ENCODE peak calls at places on chromosomes 3 and 15, in seven cellular contexts. G is heart left ventricle; E is stomach; H is left ventricle myocardium inferior; S is aorta; U is cardiac muscle cell; J is CD8-positive, alpha-beta memory T cell. T is an unnamed sample. For H3K9me3 and H3K4me1, the result is how much of the 10 kb centered on the place peaks cover.

GRCh38 chr3:191361456-191361855 is 31.1 kb upstream of the UTS2B start:
- DNase-seq in E (no peak), G (no peak), S (no peak), H (no peak), J (no peak), U (no peak), T (no peak)

GRCh38 chr3:126345231-126345630 is 12.0 kb downstream of the KLF15 start:
- DNase-seq in U (no peak), E (no peak), H (no peak), G (no peak), S (no peak), J (no peak), T (no peak)

GRCh38 chr3:37935756-37936666 is 54.6 kb upstream of the VILL start:
- DNase-seq in S (no peak), J (no peak), H (no peak), G (no peak), U (peak), E (peak), T (no peak)

GRCh38 chr3:63656791-63657190 is 4.3 kb downstream of the SNTN start:
- DNase-seq in U (no peak), E (no peak), G (no peak), H (no peak), S (no peak), J (no peak), T (no peak)

GRCh38 chr3:14123308-14124222 is 1.1 kb downstream of the CHCHD4 start:
- DNase-seq in H (no peak), E (no peak), J (no peak), U (no peak), S (no peak), G (no peak), T (no peak)

GRCh38 chr3:110391045-110391444 is 680.6 kb upstream of the NECTIN3 start:
- DNase-seq in U (no peak), J (no peak), S (no peak), G (no peak), E (no peak), H (no peak), T (no peak)

GRCh38 chr3:61956236-61956635 is 394.9 kb downstream of the PTPRG start:
- DNase-seq in U (peak), E (no peak), S (no peak), G (no peak), J (no peak), H (no peak), T (no peak)

GRCh38 chr3:101377209-101377608 is 56.8 kb upstream of the IMPG2 start:
- DNase-seq in G (no peak), J (no peak), H (no peak), S (no peak), U (no peak), E (no peak), T (no peak)

GRCh38 chr15:35603298-35603697 is 57.3 kb upstream of the DPH6 start:
- DNase-seq in E (no peak), H (no peak), G (no peak), U (peak), J (no peak), S (no peak), T (no peak)

GRCh38 chr3:130686833-130687232 is 59.8 kb downstream of the PIK3R4 start:
- DNase-seq in J (no peak), E (no peak), S (no peak), G (no peak), H (no peak), U (no peak), T (no peak)

GRCh38 chr3:25448750-25449684 is 21.0 kb downstream of the RARB start:
- DNase-seq in S (peak), G (peak), U (peak), J (no peak), H (peak), E (peak), T (no peak)

GRCh38 chr15:60004846-60005351 is 788 bp downstream of the FOXB1 start:
- DNase-seq in E (no peak), U (peak), H (no peak), J (no peak), G (no peak), S (no peak), T (no peak)

GRCh38 chr3:14520149-14520548 is 20.0 kb downstream of the GRIP2 start:
- DNase-seq in G (no peak), U (no peak), H (no peak), S (no peak), E (no peak), J (no peak), T (no peak)

GRCh38 chr15:45326776-45327175 is 51.6 kb downstream of the GATM start:
- DNase-seq in J (no peak), H (no peak), G (no peak), E (no peak), S (no peak), U (no peak), T (no peak)

GRCh38 chr3:184377374-184377773 is 633 bp downstream of the THPO start:
- DNase-seq in J (no peak), G (no peak), S (no peak), U (no peak), H (no peak), E (no peak), T (no peak)

GRCh38 chr15:100484419-100484818 is 44.3 kb downstream of the CERS3 start:
- DNase-seq in G (no peak), E (no peak), J (no peak), S (no peak), U (no peak), H (no peak), T (no peak)

GRCh38 chr3:11206316-11206715 is 52.0 kb downstream of the HRH1 start:
- DNase-seq in J (no peak), S (no peak), G (no peak), E (no peak), U (no peak), H (no peak), T (no peak)

GRCh38 chr3:174441588-174442316 is 417.4 kb upstream of the NAALADL2 start:
- DNase-seq in J (no peak), S (no peak), U (peak), H (no peak), G (no peak), E (no peak), T (no peak)

GRCh38 chr3:46705751-46706572 is 4.8 kb downstream of the TMIE start:
- DNase-seq in J (no peak), S (peak), U (peak), H (peak), E (no peak), G (peak), T (no peak)

GRCh38 chr15:85716261-85716660 is 78.5 kb downstream of the KLHL25 start:
- DNase-seq in S (no peak), J (no peak), H (no peak), G (peak), U (no peak), E (no peak), T (no peak)

GRCh38 chr3:128152419-128153155 is 694 bp upstream of the EEFSEC start:
- DNase-seq in U (no peak), H (no peak), E (no peak), J (no peak), S (no peak), G (no peak), T (no peak)

GRCh38 chr3:172595648-172596393 is 72.6 kb upstream of the TNFSF10 start:
- DNase-seq in J (no peak), E (peak), S (no peak), U (peak), H (no peak), G (no peak), T (no peak)

GRCh38 chr3:123026551-123027291 is 842 bp downstream of the SEMA5B start:
- DNase-seq in S (peak), E (peak), U (no peak), H (peak), J (no peak), G (peak), T (no peak)

GRCh38 chr3:8325306-8325705 is 176.3 kb upstream of the LMCD1 start:
- DNase-seq in S (no peak), H (no peak), G (no peak), J (no peak), E (no peak), U (peak), T (no peak)

GRCh38 chr3:168024537-168024941 is 71.2 kb downstream of the GOLIM4 start:
- DNase-seq in U (peak), G (peak), E (no peak), H (no peak), J (no peak), S (no peak), T (no peak)

GRCh38 chr3:184322731-184323487 is 8.5 kb downstream of the EIF4G1 start:
- DNase-seq in H (no peak), G (peak), J (no peak), E (no peak), U (peak), S (peak), T (no peak)

GRCh38 chr3:8658326-8659212 is 14.0 kb upstream of the SSUH2 start:
- DNase-seq in S (peak), H (peak), J (no peak), U (peak), G (peak), E (peak), T (no peak)

GRCh38 chr15:94105760-94106159 is 125.6 kb upstream of the MCTP2 start:
- DNase-seq in G (no peak), U (no peak), S (no peak), H (no peak), J (no peak), E (no peak), T (no peak)

GRCh38 chr3:190320594-190321362 is 1.5 kb downstream of the CLDN1 start:
- DNase-seq in S (no peak), U (no peak), J (no peak), H (no peak), E (no peak), G (no peak), T (no peak)

GRCh38 chr3:148330486-148330885 is 367.2 kb upstream of the AGTR1 start:
- DNase-seq in G (no peak), H (no peak), J (no peak), S (no peak), U (no peak), E (no peak), T (no peak)

GRCh38 chr15:39599871-39600270 is 19.0 kb downstream of the THBS1 start:
- DNase-seq in H (no peak), J (no peak), E (no peak), G (no peak), S (no peak), U (peak), T (no peak)

GRCh38 chr3:14403636-14404395 is 1.4 kb downstream of the SLC6A6 start:
- DNase-seq in U (no peak), E (peak), G (peak), J (no peak), H (peak), S (peak), T (no peak)

GRCh38 chr3:31721709-31722108 is 189.0 kb downstream of the STT3B start:
- DNase-seq in H (no peak), J (no peak), S (no peak), U (no peak), G (no peak), E (no peak), T (no peak)

GRCh38 chr15:40256642-40257235 is 17.9 kb downstream of the PAK6 start:
- DNase-seq in U (peak), G (no peak), H (no peak), J (no peak), S (peak), E (no peak), T (no peak)

GRCh38 chr3:61848885-61849284 is 287.5 kb downstream of the PTPRG start:
- DNase-seq in J (no peak), S (no peak), H (no peak), G (no peak), U (peak), E (no peak), T (no peak)

GRCh38 chr3:37293646-37294045 is 119.3 kb upstream of the LRRFIP2 start:
- DNase-seq in E (no peak), J (no peak), G (no peak), S (no peak), U (no peak), H (no peak), T (no peak)

GRCh38 chr15:62060896-62061280 is 641 bp upstream of the VPS13C start:
- DNase-seq in S (no peak), J (no peak), E (no peak), U (no peak), H (no peak), G (no peak), T (no peak)

GRCh38 chr3:30282052-30282708 is 324.2 kb upstream of the TGFBR2 start:
- DNase-seq in H (no peak), G (peak), E (no peak), J (no peak), S (no peak), U (peak), T (peak)

GRCh38 chr3:151614-152189 is 44.9 kb upstream of the CHL1 start:
- DNase-seq in S (no peak), G (no peak), E (no peak), J (no peak), U (no peak), H (no peak), T (no peak)
- H3K4me3 ChIP-seq in S (no peak), G (no peak), E (no peak), J (no peak), U (no peak), H (no peak), T (no peak)

DNA sequence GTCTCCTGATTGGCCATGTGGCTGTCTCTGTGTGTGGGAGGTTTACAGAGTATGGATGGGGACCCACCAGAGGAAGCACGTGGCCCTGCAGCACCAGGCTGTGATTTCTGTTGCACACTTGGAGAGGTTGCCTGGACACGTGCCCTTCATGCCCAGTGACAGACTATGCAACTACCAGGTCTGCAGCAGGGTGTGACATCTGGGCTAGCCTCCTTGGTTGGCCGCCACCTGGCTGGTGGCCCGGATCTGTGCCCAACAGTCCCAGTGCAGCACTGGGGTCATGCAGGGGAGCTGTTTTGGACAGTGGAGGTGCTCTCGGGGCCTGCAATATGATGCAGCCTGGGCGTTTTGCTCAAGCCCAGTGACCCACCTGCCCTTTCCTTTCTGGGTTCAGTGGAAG is 212.5 kb downstream of the UBE3A start:
- DNase-seq in S (no peak), H (peak), G (peak), J (no peak), U (no peak), E (no peak), T (no peak)
- H3K9me3 ChIP-seq in S (under half), H (under half), G (under half), J (under half), U (under half), E (under half), T (under half)

GRCh38 chr3:57959407-57960173 is 48.6 kb upstream of the FLNB start:
- DNase-seq in E (no peak), J (no peak), S (peak), U (peak), H (no peak), G (peak), T (no peak)
- H3K4me1 ChIP-seq in E (under half), J (under half), S (under half), U (under half), H (under half), G (under half), T (under half)

DNA sequence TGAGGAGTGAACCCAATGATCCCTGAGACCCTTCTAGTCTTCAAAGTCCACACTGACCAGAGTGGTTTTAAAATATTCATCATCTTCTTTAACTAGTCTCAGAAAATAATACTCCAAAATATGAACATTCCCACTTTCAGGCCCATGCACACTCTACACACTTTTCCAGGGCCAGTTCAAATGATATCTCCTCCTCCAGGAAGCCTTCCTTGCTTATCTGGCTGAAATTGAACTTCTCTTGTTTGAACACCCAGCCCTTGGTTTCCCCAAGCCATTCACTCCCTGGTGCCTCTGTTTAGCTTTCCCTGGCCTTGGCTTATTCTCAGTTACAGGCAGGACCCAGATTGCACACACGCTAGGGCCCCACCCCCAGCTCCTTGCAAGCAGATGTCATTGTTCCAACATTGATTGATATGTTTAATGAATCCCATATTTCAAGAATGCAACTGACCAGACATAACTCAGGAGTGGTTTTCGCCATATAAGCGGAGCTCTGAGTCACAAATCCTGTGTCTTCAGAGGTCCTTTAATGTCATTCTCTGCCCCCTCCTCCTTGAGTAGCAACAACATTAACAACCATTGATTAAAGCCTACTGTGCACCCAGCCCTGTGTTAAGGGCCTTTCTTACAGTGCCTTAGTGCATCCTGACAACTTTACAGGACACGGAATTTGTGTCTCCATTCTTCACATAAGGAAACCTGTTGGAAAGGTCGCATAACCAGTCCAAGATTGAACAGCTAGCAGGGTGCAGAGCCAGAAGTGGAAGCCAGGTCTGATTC is 2.1 kb downstream of the ITGA11 start:
- DNase-seq in H (no peak), E (no peak), S (no peak), U (no peak), G (no peak), J (no peak), T (no peak)
- H3K4me3 ChIP-seq in H (peak), E (no peak), S (peak), U (no peak), G (no peak), J (no peak), T (no peak)

GRCh38 chr3:94117729-94118128 is 54.9 kb downstream of the NSUN3 start:
- DNase-seq in E (no peak), G (no peak), J (no peak), S (no peak), H (no peak), U (no peak), T (no peak)
- H3K9me3 ChIP-seq in E (under half), G (under half), J (under half), S (under half), H (under half), U (under half), T (under half)

GRCh38 chr3:125117631-125118191 is 61.9 kb upstream of the HEG1 start:
- DNase-seq in H (no peak), S (no peak), U (no peak), E (no peak), G (no peak), J (no peak), T (no peak)

GRCh38 chr3:125119752-125120369 is 64.1 kb upstream of the HEG1 start:
- DNase-seq in E (no peak), H (no peak), S (no peak), G (no peak), J (no peak), U (peak), T (no peak)

GRCh38 chr3:125118600-125118999 is 62.8 kb upstream of the HEG1 start:
- DNase-seq in S (no peak), H (no peak), U (no peak), G (no peak), E (no peak), J (no peak), T (no peak)

GRCh38 chr3:125121246-125122010 is 65.6 kb upstream of the HEG1 start:
- DNase-seq in U (no peak), E (no peak), S (no peak), H (no peak), G (no peak), J (no peak), T (no peak)

GRCh38 chr3:125120370-125121122 is 64.7 kb upstream of the HEG1 start:
- DNase-seq in S (no peak), U (peak), J (no peak), E (no peak), G (no peak), H (no peak), T (peak)
- H3K4me1 ChIP-seq in S (under half), U (under half), J (under half), E (under half), G (under half), H (under half), T (under half)

GRCh38 chr3:187750513-187751123 is 5.3 kb upstream of the BCL6 start:
- DNase-seq in E (peak), H (no peak), S (no peak), J (no peak), G (no peak), U (peak), T (no peak)

GRCh38 chr3:187747506-187747905 is 2.2 kb upstream of the BCL6 start:
- DNase-seq in G (no peak), S (no peak), E (no peak), U (no peak), H (no peak), J (no peak), T (no peak)

GRCh38 chr3:187748050-187748481 is 2.8 kb upstream of the BCL6 start:
- DNase-seq in G (peak), H (peak), J (peak), S (peak), E (peak), U (peak), T (no peak)

GRCh38 chr3:187746479-187747335 is 1.4 kb upstream of the BCL6 start:
- DNase-seq in E (no peak), J (no peak), S (no peak), U (peak), G (no peak), H (no peak), T (no peak)

DNA sequence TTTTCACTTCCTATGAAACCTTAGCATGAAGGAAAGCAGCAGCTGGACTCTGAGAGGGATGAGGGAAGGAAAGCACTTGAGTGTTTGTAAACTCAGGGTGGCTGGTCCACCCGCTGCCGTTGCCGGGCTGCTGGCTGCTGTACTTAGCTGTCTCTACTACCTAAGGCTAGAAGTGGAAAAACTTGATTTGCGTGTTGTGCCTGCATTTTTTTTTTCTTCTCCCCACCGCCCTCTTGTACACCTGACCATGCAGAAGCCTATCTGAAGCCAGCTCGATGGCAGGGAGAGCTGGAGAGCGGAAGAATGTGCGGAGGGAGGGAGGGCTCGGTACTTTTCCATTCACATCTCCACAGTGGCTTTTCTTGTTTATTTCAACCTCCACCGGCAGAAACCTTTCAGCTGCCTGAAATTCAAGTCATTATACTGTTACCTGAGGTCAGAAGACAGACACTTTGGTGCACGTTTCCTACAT is 4.8 kb upstream of the BCL6 start:
- DNase-seq in U (peak), S (no peak), G (peak), H (no peak), J (no peak), E (peak), T (no peak)
- H3K4me3 ChIP-seq in U (peak), S (no peak), G (peak), H (peak), J (no peak), E (peak), T (no peak)

T was measured in iPS DF 6.9.